ENCODE peak calls at places on chromosomes 3 and 15, in eight cellular contexts. B is pulmonary artery endothelial cell; S is amygdala; E is stimulated activated CD4-positive, alpha-beta T cell treated with anti-CD3 and anti-CD28 coated beads, TNF-alpha, amount 100 ng/mL, for 1 hour; R is MCF 10A; K is activated CD4-positive, CD25-positive, alpha-beta regulatory T cell; D is H7; C is pancreas. T is an unnamed sample.

GRCh38 chr15:62068071-62068786 is 1.5 kb downstream of the C2CD4A start:
- DNase-seq in K (no peak), E (peak), R (peak), D (peak), S (no peak), B (no peak), C (peak), T (no peak)

GRCh38 chr3:57017481-57017880 is 43.0 kb upstream of the SPATA12 start:
- DNase-seq in D (no peak), K (no peak), B (no peak), R (no peak), C (no peak), E (no peak), S (peak), T (no peak)

GRCh38 chr3:60956729-60957128 is 294.5 kb downstream of the FHIT start:
- DNase-seq in B (no peak), K (no peak), E (no peak), D (no peak), C (no peak), R (no peak), S (no peak), T (no peak)

GRCh38 chr3:59135091-59135490 is 85.3 kb upstream of the CFAP20DC start:
- DNase-seq in B (no peak), C (no peak), K (no peak), D (no peak), R (no peak), E (no peak), S (no peak), T (no peak)

GRCh38 chr15:39597751-39598185 is 16.9 kb downstream of the THBS1 start:
- DNase-seq in C (no peak), S (no peak), D (no peak), B (peak), E (no peak), K (no peak), R (no peak), T (no peak)

GRCh38 chr3:134059680-134060560 is 30.2 kb upstream of the SLCO2A1 start:
- DNase-seq in K (no peak), S (no peak), R (peak), C (no peak), B (no peak), E (no peak), D (no peak), T (no peak)

GRCh38 chr3:61772439-61772838 is 211.1 kb downstream of the PTPRG start:
- DNase-seq in R (no peak), E (no peak), C (no peak), B (no peak), K (no peak), D (no peak), S (no peak), T (no peak)

GRCh38 chr15:68781766-68782588 is 38.7 kb downstream of the ANP32A start:
- DNase-seq in S (no peak), D (no peak), B (peak), C (no peak), E (no peak), R (no peak), K (no peak), T (no peak)

GRCh38 chr3:9316881-9317341 is 45.9 kb upstream of the THUMPD3 start:
- DNase-seq in B (peak), S (peak), R (no peak), E (no peak), C (no peak), D (peak), K (no peak), T (no peak)

GRCh38 chr15:67803996-67804843 is 21.1 kb upstream of the SKOR1 start:
- DNase-seq in E (no peak), B (no peak), D (peak), S (no peak), R (no peak), C (no peak), K (no peak), T (no peak)

GRCh38 chr3:194315088-194315964 is 35.8 kb downstream of the CPN2 start:
- DNase-seq in R (peak), B (peak), D (peak), C (peak), S (peak), K (peak), E (peak), T (peak)

GRCh38 chr3:30644615-30645014 is 38.2 kb downstream of the TGFBR2 start:
- DNase-seq in K (no peak), B (no peak), R (peak), S (no peak), C (no peak), D (no peak), E (no peak), T (no peak)

GRCh38 chr3:39601241-39601640 is 133.8 kb downstream of the MOBP start:
- DNase-seq in S (no peak), R (no peak), E (no peak), K (no peak), D (no peak), C (no peak), B (no peak), T (no peak)

GRCh38 chr3:128537091-128537703 is 44.2 kb upstream of the GATA2 start:
- DNase-seq in D (no peak), K (no peak), S (no peak), B (no peak), R (no peak), C (no peak), E (no peak), T (no peak)

GRCh38 chr15:87829651-87830050 is 426.9 kb downstream of the NTRK3 start:
- DNase-seq in C (no peak), K (no peak), E (no peak), B (no peak), D (no peak), S (no peak), R (no peak), T (no peak)

GRCh38 chr3:72888546-72889309 is 882 bp downstream of the GXYLT2 start:
- DNase-seq in D (peak), B (no peak), E (no peak), S (no peak), C (no peak), R (no peak), K (no peak), T (no peak)

T was measured in NCI-H2081 treated with DMSO at 0.1 percent for 48 hours.